ENCODE peak calls at places on chromosomes 3 and 15, in nine cellular contexts. R is OCI-LY7, L is AG04449, D is astrocyte of the spinal cord, E is prostate gland, S is GM23338, F is brain microvascular endothelial cell, B is PC-3, M is GM12865. Y is an unnamed sample.

GRCh38 chr3:191051037-191051436 is 148.0 kb upstream of the OSTN start:
- DNase-seq in R (peak), L (no peak), D (peak), E (no peak), S (peak), F (no peak), B (peak), M (peak), Y (peak)

GRCh38 chr3:187960820-187961219 is 193.1 kb upstream of the LPP start:
- DNase-seq in R (no peak), L (no peak), D (peak), E (no peak), S (no peak), F (peak), B (no peak), M (no peak), Y (no peak)

GRCh38 chr3:99965681-99966408 is 148.2 kb downstream of the CMSS1 start:
- DNase-seq in R (no peak), L (no peak), D (no peak), E (no peak), S (no peak), F (no peak), B (no peak), M (no peak), Y (no peak)

GRCh38 chr3:97810779-97811390 is 10.9 kb upstream of the CRYBG3 start:
- DNase-seq in R (no peak), L (no peak), D (no peak), E (no peak), S (no peak), F (no peak), B (peak), M (no peak), Y (no peak)

GRCh38 chr3:73072634-73073033 is 11.2 kb downstream of the EBLN2 start:
- DNase-seq in R (no peak), L (no peak), D (no peak), E (no peak), S (no peak), F (no peak), B (no peak), M (no peak), Y (no peak)

GRCh38 chr3:170589113-170589512 is 3.2 kb upstream of the SLC7A14 start:
- DNase-seq in R (no peak), L (no peak), D (no peak), E (no peak), S (no peak), F (no peak), B (no peak), M (no peak), Y (no peak)

GRCh38 chr15:52183562-52184173 is 7.5 kb downstream of the GNB5 start:
- DNase-seq in R (peak), L (no peak), D (peak), E (no peak), S (peak), F (peak), B (peak), M (peak), Y (no peak)

GRCh38 chr3:71579934-71580318 is 3.6 kb downstream of the FOXP1 start:
- DNase-seq in R (peak), L (no peak), D (peak), E (peak), S (no peak), F (peak), B (peak), M (no peak), Y (no peak)

GRCh38 chr15:42994546-42994945 is 74.0 kb upstream of the TTBK2 start:
- DNase-seq in R (no peak), L (peak), D (peak), E (no peak), S (no peak), F (peak), B (peak), M (no peak), Y (no peak)

GRCh38 chr15:81419304-81419943 is 45.4 kb upstream of the TMC3 start:
- DNase-seq in R (no peak), L (no peak), D (peak), E (no peak), S (peak), F (peak), B (peak), M (no peak), Y (no peak)

GRCh38 chr3:138862531-138862923 is 27.8 kb upstream of the PIK3CB start:
- DNase-seq in R (peak), L (no peak), D (peak), E (no peak), S (peak), F (peak), B (no peak), M (no peak), Y (no peak)

GRCh38 chr15:89812126-89812846 is 2.4 kb downstream of the ANPEP start:
- DNase-seq in R (no peak), L (no peak), D (peak), E (peak), S (no peak), F (no peak), B (no peak), M (no peak), Y (peak)

GRCh38 chr3:104596551-104596950 is 770.2 kb upstream of the ALCAM start:
- DNase-seq in R (peak), L (peak), D (peak), E (peak), S (peak), F (peak), B (peak), M (peak), Y (peak)

GRCh38 chr3:38585791-38586420 is 63.6 kb downstream of the SCN5A start:
- DNase-seq in R (no peak), L (no peak), D (no peak), E (no peak), S (no peak), F (no peak), B (no peak), M (no peak), Y (no peak)

GRCh38 chr3:187623285-187623814 is 46.8 kb downstream of the SST start:
- DNase-seq in R (no peak), L (no peak), D (no peak), E (no peak), S (no peak), F (no peak), B (no peak), M (no peak), Y (no peak)

GRCh38 chr3:72798552-72799195 is 49.6 kb downstream of the SHQ1 start:
- DNase-seq in R (no peak), L (no peak), D (peak), E (no peak), S (no peak), F (peak), B (no peak), M (no peak), Y (no peak)

GRCh38 chr15:57003418-57003817 is 85.0 kb downstream of the TCF12 start:
- DNase-seq in R (no peak), L (peak), D (peak), E (no peak), S (no peak), F (peak), B (peak), M (no peak), Y (no peak)

GRCh38 chr3:112531358-112531781 is 30.4 kb downstream of the ATG3 start:
- DNase-seq in R (peak), L (no peak), D (peak), E (no peak), S (peak), F (no peak), B (peak), M (peak), Y (peak)

GRCh38 chr3:185717627-185718330 is 107.1 kb downstream of the IGF2BP2 start:
- DNase-seq in R (no peak), L (no peak), D (no peak), E (no peak), S (no peak), F (no peak), B (no peak), M (no peak), Y (no peak)

GRCh38 chr15:66025972-66026371 is 156.7 kb downstream of the RAB11A start:
- DNase-seq in R (no peak), L (no peak), D (no peak), E (no peak), S (peak), F (no peak), B (peak), M (no peak), Y (no peak)

GRCh38 chr15:32870240-32871033 is 152.6 kb downstream of the GREM1 start:
- DNase-seq in R (peak), L (peak), D (peak), E (no peak), S (no peak), F (peak), B (peak), M (peak), Y (peak)

GRCh38 chr3:170247875-170248274 is 25.7 kb downstream of the PRKCI start:
- DNase-seq in R (no peak), L (no peak), D (no peak), E (no peak), S (no peak), F (no peak), B (no peak), M (peak), Y (no peak)

GRCh38 chr3:177371903-177372302 is 174.6 kb upstream of the TBL1XR1 start:
- DNase-seq in R (no peak), L (no peak), D (no peak), E (no peak), S (no peak), F (no peak), B (no peak), M (no peak), Y (no peak)

GRCh38 chr3:45566951-45567411 is 27.6 kb upstream of the LIMD1 start:
- DNase-seq in R (no peak), L (no peak), D (no peak), E (no peak), S (no peak), F (no peak), B (no peak), M (no peak), Y (no peak)

GRCh38 chr3:102141096-102141912 is 292.0 kb downstream of the NFKBIZ start:
- DNase-seq in R (no peak), L (no peak), D (no peak), E (no peak), S (no peak), F (no peak), B (peak), M (no peak), Y (no peak)

GRCh38 chr3:66934041-66934440 is 64.1 kb upstream of the KBTBD8 start:
- DNase-seq in R (peak), L (no peak), D (no peak), E (no peak), S (no peak), F (no peak), B (no peak), M (no peak), Y (no peak)

GRCh38 chr15:36519067-36519466 is 60.4 kb upstream of the CDIN1 start:
- DNase-seq in R (no peak), L (no peak), D (no peak), E (no peak), S (no peak), F (no peak), B (no peak), M (no peak), Y (no peak)

GRCh38 chr3:51343918-51344687 is 41.0 kb upstream of the MANF start:
- DNase-seq in R (no peak), L (peak), D (peak), E (no peak), S (no peak), F (peak), B (peak), M (no peak), Y (no peak)

GRCh38 chr3:115537669-115538068 is 85.6 kb upstream of the GAP43 start:
- DNase-seq in R (no peak), L (no peak), D (no peak), E (no peak), S (no peak), F (no peak), B (no peak), M (no peak), Y (no peak)

GRCh38 chr3:89326997-89327396 is 219.6 kb downstream of the EPHA3 start:
- DNase-seq in R (no peak), L (no peak), D (no peak), E (no peak), S (no peak), F (no peak), B (no peak), M (no peak), Y (no peak)

GRCh38 chr3:18425641-18426403 is 683 bp upstream of the SATB1 start:
- DNase-seq in R (peak), L (no peak), D (no peak), E (peak), S (peak), F (no peak), B (peak), M (no peak), Y (no peak)

GRCh38 chr3:41940393-41940792 is 21.5 kb downstream of the ULK4 start:
- DNase-seq in R (no peak), L (no peak), D (no peak), E (no peak), S (no peak), F (no peak), B (no peak), M (no peak), Y (no peak)

GRCh38 chr3:24503499-24504176 is 9.0 kb upstream of the THRB start:
- DNase-seq in R (no peak), L (no peak), D (no peak), E (no peak), S (no peak), F (no peak), B (no peak), M (peak), Y (no peak)

GRCh38 chr3:181700168-181701087 is 11.3 kb upstream of the SOX2 start:
- DNase-seq in R (peak), L (no peak), D (peak), E (peak), S (peak), F (peak), B (peak), M (peak), Y (peak)

GRCh38 chr3:193452338-193452737 is 73.8 kb upstream of the ATP13A5 start:
- DNase-seq in R (no peak), L (no peak), D (no peak), E (no peak), S (peak), F (no peak), B (peak), M (no peak), Y (no peak)
- TF ChIP-seq CTCF in R (peak), L (no peak), D (peak), E (no peak), S (peak), F (peak), B (peak), M (no peak), Y (no peak)

DNA sequence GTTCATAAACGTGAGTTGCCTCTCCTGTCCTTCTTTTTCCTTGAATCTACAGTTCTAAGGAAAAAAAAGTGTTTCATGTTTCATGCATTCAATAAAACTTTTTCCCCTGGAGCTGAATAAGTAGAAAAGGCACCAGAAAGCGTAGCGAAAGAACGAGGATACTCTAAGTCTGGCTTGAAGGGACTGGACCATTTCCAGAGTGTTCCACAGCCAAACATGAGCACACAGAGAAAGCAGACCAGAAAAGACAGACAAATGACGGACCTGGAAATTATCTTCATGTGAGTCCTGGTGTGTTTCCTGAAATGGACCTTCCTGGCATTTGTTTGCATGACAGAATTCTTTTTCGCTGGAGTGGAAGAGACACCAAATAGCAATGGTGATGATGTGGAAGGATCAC is 204.7 kb downstream of the SV2B start:
- DNase-seq in R (no peak), L (no peak), D (no peak), E (no peak), S (no peak), F (no peak), B (no peak), M (no peak), Y (no peak)
- TF ChIP-seq CTCF in R (no peak), L (no peak), D (no peak), E (no peak), S (no peak), F (no peak), B (no peak), M (no peak), Y (no peak)

GRCh38 chr3:47781685-47782537 is at the start of gene SMARCC1:
- DNase-seq in R (peak), L (peak), D (peak), E (peak), S (peak), F (peak), B (peak), M (peak), Y (peak)
- TF ChIP-seq CTCF in R (no peak), L (no peak), D (no peak), E (peak), S (no peak), F (no peak), B (no peak), M (no peak), Y (no peak)

DNA sequence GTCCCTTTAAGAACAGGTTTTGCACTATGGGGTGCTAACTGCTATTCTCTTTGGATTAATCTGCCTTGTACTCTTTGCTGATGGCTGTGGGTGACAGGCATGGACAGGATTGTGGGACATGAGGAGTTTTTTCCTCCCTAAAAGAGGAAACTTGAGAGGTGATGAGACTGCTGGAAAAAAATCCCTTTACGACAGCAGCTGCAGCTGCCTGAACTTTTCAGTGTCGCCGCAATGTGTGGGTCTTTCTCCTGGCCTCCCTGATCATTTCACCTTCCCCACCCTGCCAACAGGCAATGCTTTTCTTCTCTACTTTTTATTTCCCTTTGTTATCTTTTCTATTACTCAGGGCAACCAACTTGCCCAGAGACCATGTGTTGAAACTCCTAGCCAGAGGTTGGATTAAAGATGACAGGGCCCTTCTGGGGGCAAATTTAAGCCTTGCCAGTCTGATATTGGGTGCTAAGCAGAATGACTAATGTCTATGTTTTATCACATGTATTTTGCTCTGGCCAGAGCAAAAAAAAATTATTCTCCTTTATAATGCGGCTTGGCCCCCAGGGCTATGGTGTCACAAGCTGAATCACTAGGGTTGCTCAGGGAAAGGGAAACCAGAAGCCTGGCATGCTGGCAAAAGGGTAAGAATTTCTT is 51.4 kb upstream of the CFAP20DC start:
- DNase-seq in R (no peak), L (no peak), D (peak), E (no peak), S (no peak), F (no peak), B (peak), M (no peak), Y (no peak)
- TF ChIP-seq CTCF in R (no peak), L (no peak), D (no peak), E (no peak), S (no peak), F (no peak), B (no peak), M (no peak), Y (no peak)

DNA sequence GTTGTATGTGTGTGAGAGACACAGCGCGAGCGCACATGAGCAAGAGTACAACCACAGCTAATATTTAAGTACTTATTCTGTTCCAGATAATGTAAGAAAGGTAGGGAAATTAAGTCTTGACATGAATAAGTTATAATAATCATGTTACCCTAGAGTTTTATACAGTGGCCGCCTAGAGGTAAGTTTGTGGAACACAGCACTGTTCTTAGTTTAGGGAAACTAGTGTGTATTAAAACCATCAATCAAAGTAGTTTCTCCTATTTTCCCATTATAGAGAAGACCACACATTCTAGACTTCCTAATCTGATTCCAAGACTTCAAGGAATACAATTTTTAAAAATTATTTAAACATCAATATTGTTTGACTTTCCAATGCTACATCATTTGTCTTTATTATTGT is 9.5 kb downstream of the ALDH1A2 start:
- DNase-seq in R (no peak), L (no peak), D (no peak), E (no peak), S (no peak), F (no peak), B (no peak), M (no peak), Y (no peak)
- TF ChIP-seq CTCF in R (peak), L (no peak), D (peak), E (no peak), S (no peak), F (peak), B (peak), M (no peak), Y (no peak)

GRCh38 chr3:64815195-64815627 is 127.4 kb upstream of the ADAMTS9 start:
- DNase-seq in R (no peak), L (no peak), D (peak), E (no peak), S (no peak), F (peak), B (no peak), M (no peak), Y (no peak)
- TF ChIP-seq CTCF in R (no peak), L (no peak), D (no peak), E (no peak), S (no peak), F (no peak), B (no peak), M (no peak), Y (no peak)

DNA sequence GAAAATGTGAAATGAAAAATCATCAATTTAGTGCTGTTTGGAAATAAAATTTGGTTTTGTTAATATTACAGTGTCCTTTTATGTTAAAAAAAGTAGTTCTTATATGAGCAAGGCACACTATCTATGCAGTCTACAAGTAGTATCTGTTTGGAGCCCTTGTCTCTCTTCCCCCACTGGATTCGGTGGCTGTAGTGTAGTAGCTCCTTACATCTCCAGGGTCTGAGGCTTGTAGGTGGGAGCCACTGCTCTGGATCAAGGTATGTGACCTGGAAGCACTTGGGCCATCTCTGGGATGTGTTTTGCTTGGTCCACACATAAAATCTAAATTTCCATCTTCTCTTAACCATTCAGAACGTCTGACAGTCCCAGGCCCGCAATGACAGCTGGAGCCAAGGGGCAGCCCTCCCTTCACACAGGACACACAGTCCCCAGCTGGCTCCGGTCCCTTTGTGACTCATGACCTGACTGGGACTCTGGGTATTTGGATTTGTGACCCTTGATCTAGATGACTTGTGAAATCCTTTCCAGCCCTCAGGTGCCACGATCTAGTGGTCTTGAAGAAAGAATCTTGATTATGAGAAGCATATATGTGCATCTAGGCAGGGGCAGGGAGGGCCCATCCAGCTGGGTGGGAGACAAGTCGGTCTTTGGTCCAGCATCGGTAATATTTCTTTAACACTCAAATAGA is 80.0 kb downstream of the USP13 start:
- DNase-seq in R (no peak), L (no peak), D (no peak), E (no peak), S (no peak), F (no peak), B (peak), M (no peak), Y (no peak)
- TF ChIP-seq CTCF in R (no peak), L (no peak), D (no peak), E (no peak), S (no peak), F (no peak), B (no peak), M (no peak), Y (no peak)